ENCODE peak calls at places on chromosomes 4 and X, in ten cellular contexts. M, K, O, F, S, D, U, Y, G and T are unnamed samples.
A peak's percentile ranks its signal among the peaks of the same experiment; 100 is the strongest.

GRCh38 chr4:24643774-24644520 is 59.6 kb upstream of the DHX15 start:
- DNase-seq in M (no peak), K (no peak), O (no peak), F (no peak), S (no peak), D (peak; percentile 16), U (no peak), Y (no peak), G (no peak), T (no peak)

GRCh38 chrX:83469551-83469950 is 38.5 kb upstream of the POU3F4 start:
- DNase-seq in M (no peak), K (peak; percentile 1), O (peak; percentile 9), F (no peak), S (no peak), D (no peak), U (no peak), Y (no peak), G (peak; percentile 10), T (no peak)

GRCh38 chrX:133668225-133668931 is 253.1 kb upstream of the GPC4 start:
- DNase-seq in M (no peak), K (no peak), O (no peak), F (no peak), S (no peak), D (no peak), U (no peak), Y (no peak), G (no peak), T (no peak)

GRCh38 chr4:69881173-69881773 is 21.3 kb upstream of the SULT1E1 start:
- DNase-seq in M (no peak), K (peak; percentile 44), O (peak; percentile 17), F (no peak), S (no peak), D (no peak), U (no peak), Y (no peak), G (peak; percentile 29), T (no peak)

GRCh38 chr4:88756149-88756548 is 58.5 kb upstream of the NAP1L5 start:
- DNase-seq in M (no peak), K (no peak), O (no peak), F (no peak), S (no peak), D (no peak), U (no peak), Y (no peak), G (no peak), T (no peak)

GRCh38 chr4:88143504-88143903 is 14.9 kb downstream of the ABCG2 start:
- DNase-seq in M (no peak), K (peak; percentile 90), O (no peak), F (no peak), S (no peak), D (no peak), U (no peak), Y (no peak), G (no peak), T (no peak)

GRCh38 chrX:33138677-33139249 is 72.6 kb downstream of the DMD start:
- DNase-seq in M (no peak), K (no peak), O (no peak), F (no peak), S (no peak), D (no peak), U (no peak), Y (no peak), G (no peak), T (no peak)

GRCh38 chr4:90159193-90159592 is 32.0 kb downstream of the CCSER1 start:
- DNase-seq in M (no peak), K (no peak), O (no peak), F (no peak), S (no peak), D (no peak), U (no peak), Y (no peak), G (no peak), T (no peak)

GRCh38 chr4:45094676-45095075 is 368.3 kb upstream of the GNPDA2 start:
- DNase-seq in M (no peak), K (no peak), O (no peak), F (no peak), S (no peak), D (no peak), U (no peak), Y (no peak), G (no peak), T (no peak)

GRCh38 chr4:172578712-172579111 is 589.9 kb upstream of the GALNT7 start:
- DNase-seq in M (no peak), K (peak; percentile 39), O (no peak), F (no peak), S (no peak), D (no peak), U (no peak), Y (no peak), G (no peak), T (no peak)

GRCh38 chrX:39576081-39576701 is 521.6 kb downstream of the BCOR start:
- DNase-seq in M (peak; percentile 55), K (no peak), O (no peak), F (no peak), S (no peak), D (no peak), U (no peak), Y (no peak), G (no peak), T (no peak)

DNA sequence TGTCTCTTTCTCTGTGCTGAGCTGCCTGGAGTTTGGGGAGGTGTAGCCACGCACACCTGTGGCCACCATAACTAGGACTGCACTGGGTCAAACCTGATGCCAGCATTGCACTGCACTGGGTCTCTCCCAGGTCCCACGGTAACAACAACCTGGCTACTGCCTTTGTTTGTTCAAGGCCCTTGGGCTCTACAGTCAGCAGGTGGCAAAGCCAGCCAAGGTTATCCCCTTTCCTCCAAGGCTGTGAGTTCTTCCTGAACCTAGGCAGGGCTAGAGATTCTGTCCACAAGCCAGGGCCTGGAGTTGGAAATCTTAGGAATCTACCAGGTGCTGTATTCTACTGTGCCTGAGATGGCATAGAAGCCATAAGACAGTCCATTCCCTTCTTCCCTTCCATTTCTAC is 126.7 kb upstream of the MAGEE2 start:
- DNase-seq in M (no peak), K (no peak), O (no peak), F (no peak), S (no peak), D (no peak), U (no peak), Y (no peak), G (no peak), T (no peak)
- H3K9me3 ChIP-seq in M (no peaks in the 10 kb centered on the region), K (peaks cover 5% of the 10 kb centered on the region), O (no peaks in the 10 kb centered on the region), F (no peaks in the 10 kb centered on the region), S (no peaks in the 10 kb centered on the region), D (no peaks in the 10 kb centered on the region), U (no peaks in the 10 kb centered on the region), Y (no peaks in the 10 kb centered on the region), G (no peaks in the 10 kb centered on the region), T (no peaks in the 10 kb centered on the region)

GRCh38 chr4:36844448-36844847 is 400.1 kb upstream of the NWD2 start:
- DNase-seq in M (no peak), K (no peak), O (no peak), F (no peak), S (no peak), D (no peak), U (no peak), Y (no peak), G (no peak), T (no peak)
- TF ChIP-seq POLR2A in M (no peak), K (no peak), O (no peak), F (no peak), S (no peak), D (no peak), U (no peak), Y (no peak), G (no peak), T (no peak)

GRCh38 chrX:125374169-125374568 is 54.5 kb downstream of the TEX13C start:
- DNase-seq in M (no peak), K (no peak), O (no peak), F (no peak), S (no peak), D (no peak), U (no peak), Y (no peak), G (no peak), T (no peak)
- H3K9me3 ChIP-seq in M (no peaks in the 10 kb centered on the region), K (no peaks in the 10 kb centered on the region), O (no peaks in the 10 kb centered on the region), F (no peaks in the 10 kb centered on the region), S (no peaks in the 10 kb centered on the region), D (no peaks in the 10 kb centered on the region), U (no peaks in the 10 kb centered on the region), Y (no peaks in the 10 kb centered on the region), G (no peaks in the 10 kb centered on the region), T (no peaks in the 10 kb centered on the region)

DNA sequence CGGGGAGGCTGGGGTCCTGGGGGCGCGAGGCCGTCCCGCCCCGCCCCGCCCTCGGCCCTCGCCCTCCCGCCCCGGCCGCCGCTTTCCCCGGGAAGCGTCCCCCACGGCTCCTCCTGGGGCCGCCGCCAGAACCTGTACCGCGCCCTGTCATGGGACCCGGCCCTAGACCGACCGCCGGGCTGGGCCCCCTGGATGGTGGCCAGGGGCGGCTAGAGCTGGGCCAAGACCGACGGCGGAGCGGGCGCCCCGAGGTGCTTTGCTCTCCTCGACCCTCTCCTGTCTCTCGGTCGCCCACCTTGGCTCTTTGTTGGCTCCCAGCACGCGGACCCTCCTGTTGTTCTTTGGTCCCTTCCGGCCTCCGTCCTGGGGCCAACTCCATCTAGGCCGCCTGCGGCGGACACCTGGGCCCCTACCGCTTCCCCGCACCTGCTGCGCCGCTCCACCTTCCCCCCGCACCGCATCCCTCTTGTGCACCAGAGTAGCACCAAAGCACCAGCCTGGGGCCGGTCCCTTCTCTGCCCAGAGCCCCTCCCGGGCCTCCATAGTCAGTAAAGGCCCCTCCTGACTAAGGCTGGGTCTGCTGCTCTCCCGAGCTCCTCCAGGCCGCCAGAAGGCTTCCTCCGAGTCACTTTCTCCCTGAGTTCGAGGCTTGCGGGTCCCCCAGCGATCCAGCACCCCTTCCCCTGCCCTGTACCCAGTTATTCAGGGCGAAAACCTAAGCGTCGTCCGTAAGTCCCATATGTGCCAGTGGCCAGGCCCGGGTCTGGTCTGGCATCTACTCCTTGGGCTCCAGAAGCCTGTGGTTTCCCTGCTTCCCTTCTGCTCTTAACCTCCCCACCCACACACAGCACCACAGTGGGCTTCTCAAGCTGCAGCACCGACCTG is 587 bp downstream of the TACC3 start:
- DNase-seq in M (peak; percentile 24), K (no peak), O (no peak), F (no peak), S (no peak), D (no peak), U (peak; percentile 49), Y (peak; percentile 80), G (no peak), T (no peak)
- TF ChIP-seq POLR2A in M (no peak), K (no peak), O (no peak), F (no peak), S (no peak), D (no peak), U (no peak), Y (no peak), G (no peak), T (no peak)

GRCh38 chrX:78456909-78457308 is 129.5 kb upstream of the CYSLTR1 start:
- DNase-seq in M (no peak), K (no peak), O (no peak), F (no peak), S (no peak), D (no peak), U (no peak), Y (no peak), G (no peak), T (no peak)
- H3K9me3 ChIP-seq in M (no peaks in the 10 kb centered on the region), K (no peaks in the 10 kb centered on the region), O (no peaks in the 10 kb centered on the region), F (no peaks in the 10 kb centered on the region), S (no peaks in the 10 kb centered on the region), D (no peaks in the 10 kb centered on the region), U (no peaks in the 10 kb centered on the region), Y (no peaks in the 10 kb centered on the region), G (no peaks in the 10 kb centered on the region), T (no peaks in the 10 kb centered on the region)

GRCh38 chrX:37349131-37350033 is at the start of gene PRRG1:
- DNase-seq in M (peak; percentile 92), K (peak; percentile 83), O (peak; percentile 77), F (peak; percentile 74), S (peak; percentile 42), D (no peak), U (peak; percentile 81), Y (peak; percentile 80), G (peak; percentile 76), T (peak; percentile 75)
- TF ChIP-seq POLR2A in M (peak; percentile 60), K (peak; percentile 80), O (peak; percentile 74), F (peak; percentile 42), S (peak; percentile 36), D (no peak), U (peak; percentile 42), Y (no peak), G (peak; percentile 36), T (peak; percentile 54)